ENCODE peak calls at places on chromosomes 3 and 15, in eight cellular contexts. One of them, this sample, is unnamed.

GRCh38 chr15:29938701-29939340 is 116.6 kb upstream of the TJP1 start:
- DNase-seq in CD8-positive, alpha-beta memory T cell: no peak
- DNase-seq in amniotic stem cell: no peak
- DNase-seq in RPMI8226: peak
- DNase-seq in stimulated activated CD4-positive, alpha-beta T cell treated with anti-CD3 and anti-CD28 coated beads, TNF-alpha, amount 100 ng/mL, for 24 hours: no peak
- DNase-seq in activated CD4-positive, CD25-positive, alpha-beta regulatory T cell: no peak
- DNase-seq in AG09309: no peak
- DNase-seq in HT-29: no peak
- DNase-seq in this sample: no peak

GRCh38 chr15:23072633-23073032 is 33.3 kb upstream of the TUBGCP5 start:
- DNase-seq in activated CD4-positive, CD25-positive, alpha-beta regulatory T cell: no peak
- DNase-seq in stimulated activated CD4-positive, alpha-beta T cell treated with anti-CD3 and anti-CD28 coated beads, TNF-alpha, amount 100 ng/mL, for 24 hours: no peak
- DNase-seq in CD8-positive, alpha-beta memory T cell: no peak
- DNase-seq in AG09309: no peak
- DNase-seq in amniotic stem cell: no peak
- DNase-seq in HT-29: no peak
- DNase-seq in RPMI8226: no peak
- DNase-seq in this sample: no peak

GRCh38 chr3:105353485-105354161 is 13.1 kb upstream of the ALCAM start:
- DNase-seq in AG09309: no peak
- DNase-seq in activated CD4-positive, CD25-positive, alpha-beta regulatory T cell: no peak
- DNase-seq in HT-29: no peak
- DNase-seq in CD8-positive, alpha-beta memory T cell: no peak
- DNase-seq in amniotic stem cell: no peak
- DNase-seq in RPMI8226: no peak
- DNase-seq in stimulated activated CD4-positive, alpha-beta T cell treated with anti-CD3 and anti-CD28 coated beads, TNF-alpha, amount 100 ng/mL, for 24 hours: no peak
- DNase-seq in this sample: no peak

GRCh38 chr3:186931487-186932280 is 1.4 kb downstream of the ST6GAL1 start:
- DNase-seq in CD8-positive, alpha-beta memory T cell: peak
- DNase-seq in amniotic stem cell: no peak
- DNase-seq in RPMI8226: peak
- DNase-seq in AG09309: no peak
- DNase-seq in activated CD4-positive, CD25-positive, alpha-beta regulatory T cell: peak
- DNase-seq in stimulated activated CD4-positive, alpha-beta T cell treated with anti-CD3 and anti-CD28 coated beads, TNF-alpha, amount 100 ng/mL, for 24 hours: peak
- DNase-seq in HT-29: no peak
- DNase-seq in this sample: peak

GRCh38 chr3:109278546-109278945 is 37.8 kb downstream of the DPPA2 start:
- DNase-seq in HT-29: no peak
- DNase-seq in amniotic stem cell: no peak
- DNase-seq in stimulated activated CD4-positive, alpha-beta T cell treated with anti-CD3 and anti-CD28 coated beads, TNF-alpha, amount 100 ng/mL, for 24 hours: no peak
- DNase-seq in RPMI8226: no peak
- DNase-seq in AG09309: no peak
- DNase-seq in activated CD4-positive, CD25-positive, alpha-beta regulatory T cell: no peak
- DNase-seq in CD8-positive, alpha-beta memory T cell: no peak
- DNase-seq in this sample: no peak

GRCh38 chr3:29282431-29283296 is 1.8 kb downstream of the RBMS3 start:
- DNase-seq in activated CD4-positive, CD25-positive, alpha-beta regulatory T cell: no peak
- DNase-seq in amniotic stem cell: no peak
- DNase-seq in HT-29: no peak
- DNase-seq in RPMI8226: no peak
- DNase-seq in stimulated activated CD4-positive, alpha-beta T cell treated with anti-CD3 and anti-CD28 coated beads, TNF-alpha, amount 100 ng/mL, for 24 hours: no peak
- DNase-seq in CD8-positive, alpha-beta memory T cell: no peak
- DNase-seq in AG09309: no peak
- DNase-seq in this sample: no peak

GRCh38 chr15:45114076-45114750 is at the start of the genes DUOX2 and DUOXA2:
- DNase-seq in stimulated activated CD4-positive, alpha-beta T cell treated with anti-CD3 and anti-CD28 coated beads, TNF-alpha, amount 100 ng/mL, for 24 hours: no peak
- DNase-seq in amniotic stem cell: no peak
- DNase-seq in CD8-positive, alpha-beta memory T cell: no peak
- DNase-seq in activated CD4-positive, CD25-positive, alpha-beta regulatory T cell: no peak
- DNase-seq in RPMI8226: no peak
- DNase-seq in HT-29: no peak
- DNase-seq in AG09309: no peak
- DNase-seq in this sample: no peak

GRCh38 chr15:63288778-63289378 is 11.5 kb downstream of the APH1B start:
- DNase-seq in stimulated activated CD4-positive, alpha-beta T cell treated with anti-CD3 and anti-CD28 coated beads, TNF-alpha, amount 100 ng/mL, for 24 hours: no peak
- DNase-seq in CD8-positive, alpha-beta memory T cell: no peak
- DNase-seq in HT-29: peak
- DNase-seq in amniotic stem cell: peak
- DNase-seq in activated CD4-positive, CD25-positive, alpha-beta regulatory T cell: no peak
- DNase-seq in AG09309: no peak
- DNase-seq in RPMI8226: peak
- DNase-seq in this sample: no peak

GRCh38 chr15:48681274-48681840 is 35.8 kb upstream of the FBN1 start:
- DNase-seq in HT-29: no peak
- DNase-seq in stimulated activated CD4-positive, alpha-beta T cell treated with anti-CD3 and anti-CD28 coated beads, TNF-alpha, amount 100 ng/mL, for 24 hours: no peak
- DNase-seq in RPMI8226: no peak
- DNase-seq in amniotic stem cell: peak
- DNase-seq in AG09309: peak
- DNase-seq in activated CD4-positive, CD25-positive, alpha-beta regulatory T cell: no peak
- DNase-seq in CD8-positive, alpha-beta memory T cell: no peak
- DNase-seq in this sample: no peak

GRCh38 chr3:108222813-108223307 is 636 bp upstream of the IFT57 start:
- DNase-seq in amniotic stem cell: no peak
- DNase-seq in stimulated activated CD4-positive, alpha-beta T cell treated with anti-CD3 and anti-CD28 coated beads, TNF-alpha, amount 100 ng/mL, for 24 hours: no peak
- DNase-seq in CD8-positive, alpha-beta memory T cell: no peak
- DNase-seq in activated CD4-positive, CD25-positive, alpha-beta regulatory T cell: no peak
- DNase-seq in RPMI8226: no peak
- DNase-seq in AG09309: no peak
- DNase-seq in HT-29: no peak
- DNase-seq in this sample: no peak

GRCh38 chr15:55513125-55513524 is 5.1 kb upstream of the DNAAF4 start:
- DNase-seq in CD8-positive, alpha-beta memory T cell: no peak
- DNase-seq in AG09309: no peak
- DNase-seq in amniotic stem cell: no peak
- DNase-seq in stimulated activated CD4-positive, alpha-beta T cell treated with anti-CD3 and anti-CD28 coated beads, TNF-alpha, amount 100 ng/mL, for 24 hours: no peak
- DNase-seq in RPMI8226: no peak
- DNase-seq in HT-29: no peak
- DNase-seq in activated CD4-positive, CD25-positive, alpha-beta regulatory T cell: no peak
- DNase-seq in this sample: no peak

GRCh38 chr3:39809181-39809994 is at the start of gene MYRIP:
- DNase-seq in AG09309: no peak
- DNase-seq in stimulated activated CD4-positive, alpha-beta T cell treated with anti-CD3 and anti-CD28 coated beads, TNF-alpha, amount 100 ng/mL, for 24 hours: no peak
- DNase-seq in CD8-positive, alpha-beta memory T cell: no peak
- DNase-seq in amniotic stem cell: no peak
- DNase-seq in RPMI8226: peak
- DNase-seq in HT-29: peak
- DNase-seq in activated CD4-positive, CD25-positive, alpha-beta regulatory T cell: no peak
- DNase-seq in this sample: no peak

This sample was measured in NK-92 treated with Interleukin-12 subunit alpha and Interleukin-12 subunit beta, amount 100 ng/mL, for 24 hours.